ENCODE peak calls at places on chromosomes 2 and 18, in six cellular contexts. One of them, this sample, is unnamed.

GRCh38 chr2:107002735-107003134 is 116.8 kb upstream of the ST6GAL2 start:
- DNase-seq in cardiac muscle cell: no peak
- DNase-seq in fibroblast of lung: peak
- DNase-seq in ovary: no peak
- DNase-seq in psoas muscle: no peak
- DNase-seq in heart right ventricle: no peak
- DNase-seq in this sample: no peak

GRCh38 chr2:3520591-3520990 is 1.3 kb upstream of the ADI1 start:
- DNase-seq in cardiac muscle cell: no peak
- DNase-seq in fibroblast of lung: no peak
- DNase-seq in ovary: no peak
- DNase-seq in psoas muscle: no peak
- DNase-seq in heart right ventricle: no peak
- DNase-seq in this sample: no peak

GRCh38 chr2:121471571-121472464 is 58.9 kb upstream of the RNU4ATAC start:
- DNase-seq in cardiac muscle cell: no peak
- DNase-seq in fibroblast of lung: peak
- DNase-seq in ovary: no peak
- DNase-seq in psoas muscle: no peak
- DNase-seq in heart right ventricle: no peak
- DNase-seq in this sample: peak

GRCh38 chr2:239829326-239829725 is 195.8 kb downstream of the NDUFA10 start:
- DNase-seq in cardiac muscle cell: no peak
- DNase-seq in fibroblast of lung: no peak
- DNase-seq in ovary: no peak
- DNase-seq in psoas muscle: no peak
- DNase-seq in heart right ventricle: no peak
- DNase-seq in this sample: no peak

GRCh38 chr2:3303583-3304406 is 73.8 kb downstream of the EIPR1 start:
- DNase-seq in cardiac muscle cell: peak
- DNase-seq in fibroblast of lung: peak
- DNase-seq in ovary: peak
- DNase-seq in psoas muscle: peak
- DNase-seq in heart right ventricle: peak
- DNase-seq in this sample: peak

GRCh38 chr2:20781656-20782265 is 41.1 kb downstream of the LDAH start:
- DNase-seq in cardiac muscle cell: peak
- DNase-seq in fibroblast of lung: peak
- DNase-seq in ovary: no peak
- DNase-seq in psoas muscle: no peak
- DNase-seq in heart right ventricle: no peak
- DNase-seq in this sample: no peak

GRCh38 chr2:50207881-50208280 is 824.1 kb downstream of the NRXN1 start:
- DNase-seq in cardiac muscle cell: no peak
- DNase-seq in fibroblast of lung: no peak
- DNase-seq in ovary: no peak
- DNase-seq in psoas muscle: no peak
- DNase-seq in heart right ventricle: no peak
- DNase-seq in this sample: no peak

GRCh38 chr2:181741756-181742155 is 61.4 kb upstream of the NEUROD1 start:
- DNase-seq in cardiac muscle cell: no peak
- DNase-seq in fibroblast of lung: peak
- DNase-seq in ovary: no peak
- DNase-seq in psoas muscle: no peak
- DNase-seq in heart right ventricle: no peak
- DNase-seq in this sample: peak

GRCh38 chr2:24209389-24210105 is 34.7 kb downstream of the FAM228A start:
- DNase-seq in cardiac muscle cell: no peak
- DNase-seq in fibroblast of lung: no peak
- DNase-seq in ovary: no peak
- DNase-seq in psoas muscle: no peak
- DNase-seq in heart right ventricle: no peak
- DNase-seq in this sample: no peak

GRCh38 chr18:50527636-50528307 is 32.1 kb upstream of the MAPK4 start:
- DNase-seq in cardiac muscle cell: no peak
- DNase-seq in fibroblast of lung: no peak
- DNase-seq in ovary: no peak
- DNase-seq in psoas muscle: no peak
- DNase-seq in heart right ventricle: no peak
- DNase-seq in this sample: no peak

GRCh38 chr2:8525582-8526402 is 156.1 kb upstream of the ID2 start:
- DNase-seq in cardiac muscle cell: peak
- DNase-seq in fibroblast of lung: peak
- DNase-seq in ovary: peak
- DNase-seq in psoas muscle: peak
- DNase-seq in heart right ventricle: peak
- DNase-seq in this sample: no peak
- TF ChIP-seq CTCF in cardiac muscle cell: peak
- TF ChIP-seq CTCF in fibroblast of lung: peak
- TF ChIP-seq CTCF in ovary: no peak
- TF ChIP-seq CTCF in psoas muscle: no peak
- TF ChIP-seq CTCF in heart right ventricle: peak
- TF ChIP-seq CTCF in this sample: no peak

DNA sequence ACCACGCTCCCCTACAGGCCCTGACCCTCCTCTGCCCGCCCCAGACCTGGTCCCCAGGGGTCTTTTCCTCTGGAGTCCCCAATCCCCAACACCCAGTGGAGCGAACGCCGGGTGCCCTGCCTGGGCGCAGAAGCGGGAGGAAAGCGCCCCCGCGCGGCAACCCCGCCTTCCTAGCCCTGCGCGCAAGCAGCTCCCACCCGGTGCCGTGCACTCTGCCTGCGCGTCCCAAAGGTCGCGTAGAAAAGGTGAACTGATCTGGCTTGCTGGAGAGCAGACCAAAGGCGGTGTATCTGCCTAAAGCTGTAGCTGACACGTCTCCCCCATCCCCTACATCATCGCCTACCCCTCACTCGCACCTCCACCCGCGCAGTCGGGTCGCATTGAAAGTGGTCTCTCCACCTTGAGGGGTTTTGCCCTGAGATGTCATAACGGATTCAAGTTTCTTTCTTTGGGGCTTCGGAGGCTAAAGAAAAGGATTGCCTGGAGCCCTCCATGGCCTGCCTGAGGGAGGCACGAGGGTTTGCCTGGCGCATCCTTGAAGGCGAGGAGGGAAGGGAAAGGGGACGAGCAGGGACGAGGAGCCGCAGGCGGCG is 5.7 kb downstream of the GAD1 start:
- DNase-seq in cardiac muscle cell: no peak
- DNase-seq in fibroblast of lung: no peak
- DNase-seq in ovary: no peak
- DNase-seq in psoas muscle: no peak
- DNase-seq in heart right ventricle: no peak
- DNase-seq in this sample: no peak
- TF ChIP-seq CTCF in cardiac muscle cell: peak
- TF ChIP-seq CTCF in fibroblast of lung: peak
- TF ChIP-seq CTCF in ovary: no peak
- TF ChIP-seq CTCF in psoas muscle: peak
- TF ChIP-seq CTCF in heart right ventricle: no peak
- TF ChIP-seq CTCF in this sample: peak

DNA sequence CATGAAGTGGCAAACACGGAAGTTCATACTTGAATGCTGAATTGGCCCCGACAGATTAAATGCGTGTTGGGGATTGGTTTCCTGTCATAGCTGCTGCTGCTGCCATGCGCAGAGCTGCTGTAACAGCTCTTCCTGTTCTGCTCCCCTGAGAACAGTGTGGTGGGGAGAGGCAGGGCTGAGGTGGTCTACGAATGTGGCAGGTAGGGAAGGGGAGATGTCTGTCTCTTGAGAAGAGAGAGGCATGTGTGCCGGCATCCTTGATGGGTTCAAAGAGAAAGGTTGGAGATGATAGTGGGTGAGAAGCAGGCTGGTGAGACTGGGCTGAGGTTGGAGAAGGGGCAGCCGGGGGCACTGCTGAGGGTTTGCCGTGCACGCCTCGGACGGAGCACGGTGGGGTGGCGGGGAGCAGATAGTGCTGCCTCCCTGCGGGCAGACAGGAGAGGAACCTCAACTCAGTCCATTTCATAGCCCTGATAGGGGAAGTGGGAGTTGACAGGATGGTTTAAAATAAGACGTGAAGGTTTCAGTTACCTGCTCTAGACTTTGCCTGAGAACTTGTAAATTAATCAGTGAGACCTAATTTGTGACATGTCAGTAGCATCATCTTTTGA is 46.1 kb downstream of the TMEM185B start:
- DNase-seq in cardiac muscle cell: no peak
- DNase-seq in fibroblast of lung: no peak
- DNase-seq in ovary: no peak
- DNase-seq in psoas muscle: peak
- DNase-seq in heart right ventricle: peak
- DNase-seq in this sample: no peak
- TF ChIP-seq CTCF in cardiac muscle cell: peak
- TF ChIP-seq CTCF in fibroblast of lung: no peak
- TF ChIP-seq CTCF in ovary: no peak
- TF ChIP-seq CTCF in psoas muscle: no peak
- TF ChIP-seq CTCF in heart right ventricle: peak
- TF ChIP-seq CTCF in this sample: no peak

GRCh38 chr2:64658269-64658668 is 4.6 kb upstream of the SERTAD2 start:
- DNase-seq in cardiac muscle cell: no peak
- DNase-seq in fibroblast of lung: no peak
- DNase-seq in ovary: no peak
- DNase-seq in psoas muscle: no peak
- DNase-seq in heart right ventricle: no peak
- DNase-seq in this sample: no peak

GRCh38 chr2:64663402-64663801 is 9.7 kb upstream of the SERTAD2 start:
- DNase-seq in cardiac muscle cell: no peak
- DNase-seq in fibroblast of lung: no peak
- DNase-seq in ovary: no peak
- DNase-seq in psoas muscle: no peak
- DNase-seq in heart right ventricle: no peak
- DNase-seq in this sample: no peak

GRCh38 chr2:64659252-64659651 is 5.5 kb upstream of the SERTAD2 start:
- DNase-seq in cardiac muscle cell: no peak
- DNase-seq in fibroblast of lung: no peak
- DNase-seq in ovary: no peak
- DNase-seq in psoas muscle: no peak
- DNase-seq in heart right ventricle: no peak
- DNase-seq in this sample: no peak

GRCh38 chr2:64657416-64657815 is 3.7 kb upstream of the SERTAD2 start:
- DNase-seq in cardiac muscle cell: no peak
- DNase-seq in fibroblast of lung: no peak
- DNase-seq in ovary: no peak
- DNase-seq in psoas muscle: no peak
- DNase-seq in heart right ventricle: no peak
- DNase-seq in this sample: no peak

DNA sequence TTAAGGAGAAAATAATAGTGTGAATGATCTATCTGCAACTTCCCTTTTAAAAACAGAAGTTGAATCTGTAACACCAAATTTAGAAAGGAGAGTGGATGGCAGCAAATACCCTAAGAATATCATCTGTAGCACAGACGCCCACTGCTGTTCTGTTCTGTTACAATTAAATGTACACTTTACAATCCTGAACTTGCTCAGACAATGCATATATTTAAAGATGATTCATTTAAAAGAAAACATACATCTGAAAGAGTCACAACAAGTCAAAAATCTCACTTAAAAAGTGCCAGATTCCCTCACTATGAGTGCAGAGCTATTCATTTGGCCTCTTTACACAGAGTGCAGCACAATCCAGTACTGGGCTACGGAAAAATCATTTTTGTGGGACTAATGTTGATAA is 8.1 kb upstream of the SERTAD2 start:
- DNase-seq in cardiac muscle cell: no peak
- DNase-seq in fibroblast of lung: no peak
- DNase-seq in ovary: no peak
- DNase-seq in psoas muscle: no peak
- DNase-seq in heart right ventricle: no peak
- DNase-seq in this sample: no peak
- TF ChIP-seq CTCF in cardiac muscle cell: no peak
- TF ChIP-seq CTCF in fibroblast of lung: no peak
- TF ChIP-seq CTCF in ovary: no peak
- TF ChIP-seq CTCF in psoas muscle: no peak
- TF ChIP-seq CTCF in heart right ventricle: no peak
- TF ChIP-seq CTCF in this sample: no peak

GRCh38 chr2:79129260-79129659 is 9.0 kb downstream of the REG1A start:
- DNase-seq in cardiac muscle cell: no peak
- DNase-seq in fibroblast of lung: no peak
- DNase-seq in ovary: no peak
- DNase-seq in psoas muscle: no peak
- DNase-seq in heart right ventricle: no peak
- DNase-seq in this sample: no peak

GRCh38 chr2:79128406-79128805 is 8.1 kb downstream of the REG1A start:
- DNase-seq in cardiac muscle cell: no peak
- DNase-seq in fibroblast of lung: no peak
- DNase-seq in ovary: no peak
- DNase-seq in psoas muscle: no peak
- DNase-seq in heart right ventricle: no peak
- DNase-seq in this sample: no peak

GRCh38 chr2:79131687-79132086 is 11.4 kb downstream of the REG1A start:
- DNase-seq in cardiac muscle cell: no peak
- DNase-seq in fibroblast of lung: no peak
- DNase-seq in ovary: no peak
- DNase-seq in psoas muscle: no peak
- DNase-seq in heart right ventricle: no peak
- DNase-seq in this sample: no peak
- TF ChIP-seq CTCF in cardiac muscle cell: no peak
- TF ChIP-seq CTCF in fibroblast of lung: no peak
- TF ChIP-seq CTCF in ovary: no peak
- TF ChIP-seq CTCF in psoas muscle: no peak
- TF ChIP-seq CTCF in heart right ventricle: no peak
- TF ChIP-seq CTCF in this sample: no peak

GRCh38 chr2:31151501-31151900 is 13.3 kb upstream of the GALNT14 start:
- DNase-seq in cardiac muscle cell: peak
- DNase-seq in fibroblast of lung: no peak
- DNase-seq in ovary: no peak
- DNase-seq in psoas muscle: no peak
- DNase-seq in heart right ventricle: no peak
- DNase-seq in this sample: no peak
- TF ChIP-seq CTCF in cardiac muscle cell: no peak
- TF ChIP-seq CTCF in fibroblast of lung: no peak
- TF ChIP-seq CTCF in ovary: no peak
- TF ChIP-seq CTCF in psoas muscle: no peak
- TF ChIP-seq CTCF in heart right ventricle: no peak
- TF ChIP-seq CTCF in this sample: peak

This sample was measured in AG09309.